ENCODE peak calls at places on chromosomes 16 and 17, in ten cellular contexts. D, K, I, Q, A, O, M, S, N and R are unnamed samples.

GRCh38 chr16:53852678-53853077 is 148.7 kb downstream of the FTO start:
- DNase-seq in D (no peak), K (no peak), I (peak), Q (no peak), A (no peak), O (no peak), M (no peak), S (peak), N (no peak), R (no peak)

GRCh38 chr17:60077226-60077625 is 1.5 kb downstream of the HEATR6 start:
- DNase-seq in D (no peak), K (no peak), I (no peak), Q (no peak), A (no peak), O (no peak), M (no peak), S (peak), N (no peak), R (no peak)

GRCh38 chr17:74270333-74270732 is 3.7 kb upstream of the DNAI2 start:
- DNase-seq in D (no peak), K (no peak), I (no peak), Q (no peak), A (no peak), O (no peak), M (no peak), S (no peak), N (no peak), R (no peak)

GRCh38 chr16:66878067-66878466 is 2.2 kb upstream of the PDP2 start:
- DNase-seq in D (no peak), K (no peak), I (no peak), Q (no peak), A (peak), O (no peak), M (no peak), S (no peak), N (no peak), R (peak)

GRCh38 chr17:2054262-2054739 is 602 bp upstream of the HIC1 start:
- DNase-seq in D (no peak), K (peak), I (peak), Q (no peak), A (no peak), O (peak), M (peak), S (peak), N (no peak), R (peak)

GRCh38 chr16:87806246-87806607 is 40.4 kb upstream of the KLHDC4 start:
- DNase-seq in D (no peak), K (no peak), I (peak), Q (no peak), A (no peak), O (no peak), M (peak), S (no peak), N (no peak), R (peak)

GRCh38 chr17:47955497-47956461 is 1.9 kb downstream of the PRR15L start:
- DNase-seq in D (no peak), K (no peak), I (no peak), Q (no peak), A (no peak), O (no peak), M (no peak), S (no peak), N (no peak), R (no peak)

GRCh38 chr16:70725024-70725911 is 39.4 kb upstream of the MTSS2 start:
- DNase-seq in D (no peak), K (peak), I (no peak), Q (no peak), A (no peak), O (no peak), M (no peak), S (no peak), N (no peak), R (no peak)

GRCh38 chr17:9237661-9238301 is 216.5 kb downstream of the NTN1 start:
- DNase-seq in D (no peak), K (no peak), I (no peak), Q (no peak), A (no peak), O (no peak), M (no peak), S (no peak), N (no peak), R (no peak)

GRCh38 chr17:67531291-67531690 is 154.2 kb downstream of the PITPNC1 start:
- DNase-seq in D (no peak), K (peak), I (peak), Q (no peak), A (no peak), O (no peak), M (no peak), S (peak), N (no peak), R (no peak)